ENCODE peak calls at places on chromosomes 2 and 18, in five cellular contexts. F is HS-5, A is NCI-H2081, L is NCI-H1092 treated with DMSO at 0.1 percent for 48 hours, R is glutamatergic neuron. P is an unnamed sample.

GRCh38 chr2:2719015-2719414 is 387.9 kb upstream of the MYT1L start:
- DNase-seq in L (no peak), R (no peak), F (no peak), A (no peak), P (no peak)

GRCh38 chr2:223976635-223977226 is 19.5 kb downstream of the MRPL44 start:
- DNase-seq in R (no peak), F (peak), L (no peak), A (no peak), P (no peak)

GRCh38 chr18:70464343-70465114 is 175.7 kb downstream of the SOCS6 start:
- DNase-seq in R (peak), F (no peak), L (peak), A (peak), P (no peak)

GRCh38 chr2:18117592-18117991 is 239.1 kb downstream of the KCNS3 start:
- DNase-seq in A (no peak), F (peak), L (no peak), R (peak), P (no peak)

GRCh38 chr2:236302555-236302954 is 38.3 kb upstream of the ASB18 start:
- DNase-seq in R (no peak), F (no peak), L (no peak), A (no peak), P (no peak)

GRCh38 chr2:25063876-25064660 is 22.2 kb downstream of the EFR3B start:
- DNase-seq in R (no peak), F (no peak), A (no peak), L (no peak), P (no peak)

GRCh38 chr2:231780123-231780908 is 766 bp downstream of the PDE6D start:
- DNase-seq in L (no peak), F (no peak), A (no peak), R (peak), P (no peak)

GRCh38 chr2:123086613-123087012 is 938.5 kb upstream of the CNTNAP5 start:
- DNase-seq in L (no peak), F (no peak), A (no peak), R (no peak), P (no peak)

GRCh38 chr2:238149841-238150572 is 8.8 kb upstream of the ERFE start:
- DNase-seq in F (no peak), L (no peak), A (no peak), R (no peak), P (no peak)

GRCh38 chr2:203016716-203017115 is 2.0 kb downstream of the NBEAL1 start:
- DNase-seq in F (no peak), R (no peak), L (no peak), A (no peak), P (no peak)

GRCh38 chr2:52115750-52116149 is 1083.8 kb upstream of the NRXN1 start:
- DNase-seq in F (no peak), R (no peak), L (peak), A (no peak), P (no peak)

GRCh38 chr2:100984892-100985307 is 17.2 kb upstream of the RPL31 start:
- DNase-seq in R (peak), A (peak), F (peak), L (peak), P (no peak)

GRCh38 chr2:55000335-55000734 is 49.9 kb downstream of the RTN4 start:
- DNase-seq in A (no peak), R (no peak), F (no peak), L (no peak), P (no peak)

P was measured in GOT3.